ENCODE peak calls at places on chromosomes 3 and 15, in nine cellular contexts. H, Q, C, K, A, D, L, J and E are unnamed samples.

GRCh38 chr15:79881254-79881653 is 15.6 kb downstream of the MTHFS start:
- DNase-seq in K (no peak), D (no peak), A (no peak), H (no peak), J (no peak), Q (no peak), C (peak; percentile 79), L (no peak), E (no peak)

GRCh38 chr3:193997228-193998192 is 138.4 kb upstream of the HES1 start:
- DNase-seq in A (no peak), Q (no peak), J (no peak), D (no peak), K (no peak), C (no peak), H (no peak), L (no peak), E (no peak)

GRCh38 chr3:6204891-6205290 is 656.0 kb upstream of the GRM7 start:
- DNase-seq in D (no peak), K (no peak), H (peak; percentile 47), Q (no peak), A (no peak), L (no peak), J (no peak), C (no peak), E (no peak)

GRCh38 chr15:52146776-52147175 is 34.2 kb upstream of the BCL2L10 start:
- DNase-seq in C (no peak), D (no peak), L (no peak), Q (no peak), K (no peak), A (no peak), J (no peak), H (no peak), E (no peak)

GRCh38 chr3:127867412-127867811 is 45.1 kb upstream of the MGLL start:
- DNase-seq in K (no peak), D (no peak), C (no peak), Q (no peak), A (no peak), J (no peak), H (no peak), L (no peak), E (no peak)

GRCh38 chr3:69890691-69891090 is 108.8 kb upstream of the SAMMSON start:
- DNase-seq in K (no peak), Q (no peak), D (no peak), A (no peak), C (no peak), J (no peak), L (no peak), H (no peak), E (no peak)

GRCh38 chr3:55490194-55490913 is 3.2 kb upstream of the WNT5A start:
- DNase-seq in L (no peak), K (no peak), C (peak; percentile 60), H (no peak), A (no peak), D (no peak), Q (no peak), J (no peak), E (no peak)

GRCh38 chr3:105647047-105647446 is 221.8 kb downstream of the CBLB start:
- DNase-seq in A (no peak), D (no peak), K (peak; percentile 73), C (peak; percentile 95), Q (no peak), J (no peak), L (no peak), H (no peak), E (peak; percentile 88)

GRCh38 chr15:53434174-53434678 is 325.2 kb downstream of the WDR72 start:
- DNase-seq in H (no peak), C (no peak), Q (no peak), J (no peak), K (no peak), A (no peak), L (no peak), D (no peak), E (no peak)

GRCh38 chr15:89068325-89068784 is 19.9 kb upstream of the ABHD2 start:
- DNase-seq in D (no peak), H (no peak), A (peak; percentile 28), Q (peak; percentile 56), J (no peak), K (peak; percentile 66), L (no peak), C (peak; percentile 92), E (peak; percentile 90)

GRCh38 chr3:133866141-133866540 is 29.5 kb downstream of the RAB6B start:
- DNase-seq in H (no peak), L (no peak), A (no peak), J (no peak), K (no peak), C (no peak), Q (no peak), D (no peak), E (no peak)

GRCh38 chr3:177770821-177771220 is 573.5 kb upstream of the TBL1XR1 start:
- DNase-seq in C (no peak), J (no peak), D (no peak), K (no peak), Q (no peak), L (no peak), A (no peak), H (no peak), E (no peak)

GRCh38 chr3:59392116-59392515 is 342.3 kb upstream of the CFAP20DC start:
- DNase-seq in L (no peak), K (no peak), Q (no peak), J (no peak), D (no peak), A (no peak), C (no peak), H (no peak), E (no peak)